ENCODE peak calls at places on chromosomes 7 and 10, in eight cellular contexts. One of them, this sample, is unnamed.

GRCh38 chr10:47029181-47029971 is 118.1 kb downstream of the PTPN20 start:
- DNase-seq in upper lobe of right lung: peak; percentile 39
- DNase-seq in heart right ventricle: no peak
- DNase-seq in brain microvascular endothelial cell: no peak
- DNase-seq in heart left ventricle: peak; percentile 7
- DNase-seq in choroid plexus epithelial cell: no peak
- DNase-seq in BJ: no peak
- DNase-seq in SJSA1: no peak
- DNase-seq in this sample: no peak

GRCh38 chr10:79129361-79129997 is 60.7 kb downstream of the ZMIZ1 start:
- DNase-seq in upper lobe of right lung: no peak
- DNase-seq in heart right ventricle: no peak
- DNase-seq in brain microvascular endothelial cell: peak; percentile 36
- DNase-seq in heart left ventricle: no peak
- DNase-seq in choroid plexus epithelial cell: peak; percentile 61
- DNase-seq in BJ: no peak
- DNase-seq in SJSA1: peak; percentile 70
- DNase-seq in this sample: no peak

GRCh38 chr10:77245953-77246352 is 391.7 kb downstream of the KCNMA1 start:
- DNase-seq in upper lobe of right lung: no peak
- DNase-seq in heart right ventricle: no peak
- DNase-seq in brain microvascular endothelial cell: no peak
- DNase-seq in heart left ventricle: no peak
- DNase-seq in choroid plexus epithelial cell: peak; percentile 76
- DNase-seq in BJ: no peak
- DNase-seq in SJSA1: no peak
- DNase-seq in this sample: no peak

GRCh38 chr7:96179341-96179740 is 142.6 kb downstream of the SLC25A13 start:
- DNase-seq in upper lobe of right lung: no peak
- DNase-seq in heart right ventricle: no peak
- DNase-seq in brain microvascular endothelial cell: no peak
- DNase-seq in heart left ventricle: no peak
- DNase-seq in choroid plexus epithelial cell: peak; percentile 58
- DNase-seq in BJ: no peak
- DNase-seq in SJSA1: no peak
- DNase-seq in this sample: no peak

GRCh38 chr7:15280078-15280734 is 281.6 kb downstream of the AGMO start:
- DNase-seq in upper lobe of right lung: no peak
- DNase-seq in heart right ventricle: no peak
- DNase-seq in brain microvascular endothelial cell: no peak
- DNase-seq in heart left ventricle: no peak
- DNase-seq in choroid plexus epithelial cell: no peak
- DNase-seq in BJ: no peak
- DNase-seq in SJSA1: no peak
- DNase-seq in this sample: no peak

GRCh38 chr7:99369767-99370353 is 4.7 kb upstream of the ARPC1B start:
- DNase-seq in upper lobe of right lung: no peak
- DNase-seq in heart right ventricle: no peak
- DNase-seq in brain microvascular endothelial cell: no peak
- DNase-seq in heart left ventricle: no peak
- DNase-seq in choroid plexus epithelial cell: no peak
- DNase-seq in BJ: no peak
- DNase-seq in SJSA1: no peak
- DNase-seq in this sample: no peak

GRCh38 chr7:90720970-90721768 is 125.0 kb downstream of the CDK14 start:
- DNase-seq in upper lobe of right lung: no peak
- DNase-seq in heart right ventricle: no peak
- DNase-seq in brain microvascular endothelial cell: peak; percentile 63
- DNase-seq in heart left ventricle: no peak
- DNase-seq in choroid plexus epithelial cell: peak; percentile 97
- DNase-seq in BJ: no peak
- DNase-seq in SJSA1: peak; percentile 33
- DNase-seq in this sample: no peak

GRCh38 chr10:100184426-100185219 is 1.2 kb downstream of the ERLIN1 start:
- DNase-seq in upper lobe of right lung: no peak
- DNase-seq in heart right ventricle: no peak
- DNase-seq in brain microvascular endothelial cell: no peak
- DNase-seq in heart left ventricle: no peak
- DNase-seq in choroid plexus epithelial cell: peak; percentile 12
- DNase-seq in BJ: no peak
- DNase-seq in SJSA1: peak; percentile 33
- DNase-seq in this sample: no peak

GRCh38 chr10:89369142-89370105 is 8.4 kb upstream of the IFIT1B start:
- DNase-seq in upper lobe of right lung: no peak
- DNase-seq in heart right ventricle: no peak
- DNase-seq in brain microvascular endothelial cell: peak; percentile 48
- DNase-seq in heart left ventricle: no peak
- DNase-seq in choroid plexus epithelial cell: peak; percentile 79
- DNase-seq in BJ: no peak
- DNase-seq in SJSA1: peak; percentile 37
- DNase-seq in this sample: no peak

GRCh38 chr7:29883462-29884398 is 77.4 kb downstream of the WIPF3 start:
- DNase-seq in upper lobe of right lung: no peak
- DNase-seq in heart right ventricle: no peak
- DNase-seq in brain microvascular endothelial cell: no peak
- DNase-seq in heart left ventricle: no peak
- DNase-seq in choroid plexus epithelial cell: no peak
- DNase-seq in BJ: no peak
- DNase-seq in SJSA1: no peak
- DNase-seq in this sample: no peak

GRCh38 chr10:4684434-4684833 is 141.6 kb upstream of the AKR1E2 start:
- DNase-seq in upper lobe of right lung: no peak
- DNase-seq in heart right ventricle: no peak
- DNase-seq in brain microvascular endothelial cell: no peak
- DNase-seq in heart left ventricle: no peak
- DNase-seq in choroid plexus epithelial cell: peak; percentile 27
- DNase-seq in BJ: no peak
- DNase-seq in SJSA1: peak; percentile 75
- DNase-seq in this sample: no peak

GRCh38 chr7:84688671-84689070 is 494.1 kb upstream of the SEMA3A start:
- DNase-seq in upper lobe of right lung: no peak
- DNase-seq in heart right ventricle: no peak
- DNase-seq in brain microvascular endothelial cell: peak; percentile 60
- DNase-seq in heart left ventricle: no peak
- DNase-seq in choroid plexus epithelial cell: peak; percentile 70
- DNase-seq in BJ: no peak
- DNase-seq in SJSA1: no peak
- DNase-seq in this sample: no peak

GRCh38 chr10:71093531-71093930 is 118.8 kb upstream of the UNC5B start:
- DNase-seq in upper lobe of right lung: no peak
- DNase-seq in heart right ventricle: no peak
- DNase-seq in brain microvascular endothelial cell: no peak
- DNase-seq in heart left ventricle: no peak
- DNase-seq in choroid plexus epithelial cell: no peak
- DNase-seq in BJ: no peak
- DNase-seq in SJSA1: no peak
- DNase-seq in this sample: no peak

GRCh38 chr7:14759785-14760184 is 142.8 kb downstream of the DGKB start:
- DNase-seq in upper lobe of right lung: no peak
- DNase-seq in heart right ventricle: no peak
- DNase-seq in brain microvascular endothelial cell: no peak
- DNase-seq in heart left ventricle: no peak
- DNase-seq in choroid plexus epithelial cell: no peak
- DNase-seq in BJ: no peak
- DNase-seq in SJSA1: no peak
- DNase-seq in this sample: no peak

DNA sequence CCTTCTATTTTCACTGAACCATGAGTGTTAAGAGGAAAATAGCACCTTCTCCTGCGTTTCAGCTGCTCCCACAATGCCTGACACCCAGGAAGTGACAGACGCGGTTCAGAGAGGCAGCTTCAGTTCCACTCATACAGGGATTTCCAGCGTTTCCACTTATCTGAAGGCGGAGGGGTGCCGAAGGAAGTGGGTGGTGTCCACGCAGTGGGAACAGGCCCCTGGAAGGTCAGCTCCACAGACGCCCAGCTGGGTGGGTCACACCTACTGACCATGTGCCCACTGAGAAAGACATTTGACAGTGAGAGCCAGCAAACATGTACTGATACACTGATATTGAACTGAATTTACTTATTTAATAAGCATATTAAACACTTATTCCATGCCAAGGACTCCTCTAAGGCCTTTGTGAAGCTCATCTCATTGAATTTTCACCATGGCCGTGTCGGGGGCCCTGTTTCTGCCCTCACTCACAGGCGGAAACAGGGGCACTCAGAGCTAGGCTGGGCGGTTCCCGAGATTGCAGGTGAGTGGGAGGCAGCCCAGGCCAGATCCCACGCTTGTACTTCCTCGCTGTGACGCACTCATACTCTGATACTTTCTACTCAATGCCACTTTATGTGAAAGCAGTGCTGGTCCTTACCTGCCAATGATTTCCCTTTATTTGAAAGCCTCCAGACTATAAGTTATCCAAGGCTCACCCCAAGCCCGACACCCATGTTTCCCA is 96.8 kb downstream of the TCERG1L start:
- DNase-seq in upper lobe of right lung: peak; percentile 28
- DNase-seq in heart right ventricle: no peak
- DNase-seq in brain microvascular endothelial cell: no peak
- DNase-seq in heart left ventricle: no peak
- DNase-seq in choroid plexus epithelial cell: no peak
- DNase-seq in BJ: no peak
- DNase-seq in SJSA1: no peak
- DNase-seq in this sample: peak; percentile 25
- H3K4me3 ChIP-seq in upper lobe of right lung: no peak overlapping the region
- H3K4me3 ChIP-seq in heart right ventricle: no peak overlapping the region
- H3K4me3 ChIP-seq in brain microvascular endothelial cell: no peak overlapping the region
- H3K4me3 ChIP-seq in heart left ventricle: no peak overlapping the region
- H3K4me3 ChIP-seq in choroid plexus epithelial cell: no peak overlapping the region
- H3K4me3 ChIP-seq in BJ: no peak overlapping the region
- H3K4me3 ChIP-seq in SJSA1: no peak overlapping the region
- H3K4me3 ChIP-seq in this sample: no peak overlapping the region

DNA sequence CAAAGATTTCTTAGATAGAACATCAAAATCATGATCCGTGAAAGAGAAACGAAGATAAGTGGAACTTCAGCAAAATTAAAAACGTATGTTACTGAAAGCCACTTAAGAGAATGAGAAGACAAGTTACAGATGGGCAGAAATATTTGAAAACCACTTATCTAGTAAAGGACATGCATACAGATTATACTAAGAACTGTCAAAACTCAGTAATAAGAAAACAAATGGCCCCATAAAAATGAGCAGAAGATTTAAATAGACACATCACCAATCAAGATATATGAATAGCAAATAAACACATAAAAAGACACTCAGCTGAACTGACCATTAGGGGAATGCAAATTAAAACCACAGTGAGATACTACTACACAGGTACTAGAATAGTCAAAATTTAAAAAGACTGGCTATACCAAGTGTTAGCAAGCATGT is 343.7 kb downstream of the PTEN start:
- DNase-seq in upper lobe of right lung: no peak
- DNase-seq in heart right ventricle: no peak
- DNase-seq in brain microvascular endothelial cell: no peak
- DNase-seq in heart left ventricle: no peak
- DNase-seq in choroid plexus epithelial cell: no peak
- DNase-seq in BJ: no peak
- DNase-seq in SJSA1: no peak
- DNase-seq in this sample: no peak
- H3K4me3 ChIP-seq in upper lobe of right lung: no peak overlapping the region
- H3K4me3 ChIP-seq in heart right ventricle: no peak overlapping the region
- H3K4me3 ChIP-seq in brain microvascular endothelial cell: no peak overlapping the region
- H3K4me3 ChIP-seq in heart left ventricle: no peak overlapping the region
- H3K4me3 ChIP-seq in choroid plexus epithelial cell: no peak overlapping the region
- H3K4me3 ChIP-seq in BJ: no peak overlapping the region
- H3K4me3 ChIP-seq in SJSA1: no peak overlapping the region
- H3K4me3 ChIP-seq in this sample: no peak overlapping the region

GRCh38 chr10:132538031-132538789 is 623 bp downstream of the INPP5A start:
- DNase-seq in upper lobe of right lung: peak; percentile 71
- DNase-seq in heart right ventricle: no peak
- DNase-seq in brain microvascular endothelial cell: no peak
- DNase-seq in heart left ventricle: no peak
- DNase-seq in choroid plexus epithelial cell: no peak
- DNase-seq in BJ: no peak
- DNase-seq in SJSA1: no peak
- DNase-seq in this sample: peak; percentile 44

GRCh38 chr10:132539894-132540293 is 2.3 kb downstream of the INPP5A start:
- DNase-seq in upper lobe of right lung: no peak
- DNase-seq in heart right ventricle: no peak
- DNase-seq in brain microvascular endothelial cell: peak; percentile 67
- DNase-seq in heart left ventricle: no peak
- DNase-seq in choroid plexus epithelial cell: peak; percentile 74
- DNase-seq in BJ: no peak
- DNase-seq in SJSA1: peak; percentile 31
- DNase-seq in this sample: no peak

GRCh38 chr10:132538790-132539421 is 1.3 kb downstream of the INPP5A start:
- DNase-seq in upper lobe of right lung: no peak
- DNase-seq in heart right ventricle: no peak
- DNase-seq in brain microvascular endothelial cell: no peak
- DNase-seq in heart left ventricle: no peak
- DNase-seq in choroid plexus epithelial cell: no peak
- DNase-seq in BJ: no peak
- DNase-seq in SJSA1: no peak
- DNase-seq in this sample: peak; percentile 39

GRCh38 chr10:132540456-132540855 is 2.9 kb downstream of the INPP5A start:
- DNase-seq in upper lobe of right lung: no peak
- DNase-seq in heart right ventricle: no peak
- DNase-seq in brain microvascular endothelial cell: peak; percentile 51
- DNase-seq in heart left ventricle: peak; percentile 43
- DNase-seq in choroid plexus epithelial cell: peak; percentile 51
- DNase-seq in BJ: no peak
- DNase-seq in SJSA1: no peak
- DNase-seq in this sample: peak; percentile 41

GRCh38 chr10:132539431-132539839 is 1.8 kb downstream of the INPP5A start:
- DNase-seq in upper lobe of right lung: peak; percentile 72
- DNase-seq in heart right ventricle: no peak
- DNase-seq in brain microvascular endothelial cell: no peak
- DNase-seq in heart left ventricle: peak; percentile 58
- DNase-seq in choroid plexus epithelial cell: no peak
- DNase-seq in BJ: no peak
- DNase-seq in SJSA1: no peak
- DNase-seq in this sample: peak; percentile 48
- H3K4me3 ChIP-seq in upper lobe of right lung: peak overlapping the region; percentile 72
- H3K4me3 ChIP-seq in heart right ventricle: peak overlapping the region; percentile 82
- H3K4me3 ChIP-seq in brain microvascular endothelial cell: peak overlapping the region; percentile 24
- H3K4me3 ChIP-seq in heart left ventricle: peak overlapping the region; percentile 77
- H3K4me3 ChIP-seq in choroid plexus epithelial cell: no peak overlapping the region
- H3K4me3 ChIP-seq in BJ: peak overlapping the region; percentile 65
- H3K4me3 ChIP-seq in SJSA1: no peak overlapping the region
- H3K4me3 ChIP-seq in this sample: no peak overlapping the region

GRCh38 chr10:104640339-104641149 is 546 bp upstream of the SORCS3 start:
- DNase-seq in upper lobe of right lung: no peak
- DNase-seq in heart right ventricle: no peak
- DNase-seq in brain microvascular endothelial cell: no peak
- DNase-seq in heart left ventricle: no peak
- DNase-seq in choroid plexus epithelial cell: no peak
- DNase-seq in BJ: no peak
- DNase-seq in SJSA1: no peak
- DNase-seq in this sample: no peak

GRCh38 chr10:104641150-104642000 is at the start of gene SORCS3:
- DNase-seq in upper lobe of right lung: no peak
- DNase-seq in heart right ventricle: no peak
- DNase-seq in brain microvascular endothelial cell: no peak
- DNase-seq in heart left ventricle: no peak
- DNase-seq in choroid plexus epithelial cell: no peak
- DNase-seq in BJ: no peak
- DNase-seq in SJSA1: no peak
- DNase-seq in this sample: no peak

GRCh38 chr10:104642001-104642270 is 846 bp downstream of the SORCS3 start:
- DNase-seq in upper lobe of right lung: no peak
- DNase-seq in heart right ventricle: no peak
- DNase-seq in brain microvascular endothelial cell: no peak
- DNase-seq in heart left ventricle: no peak
- DNase-seq in choroid plexus epithelial cell: no peak
- DNase-seq in BJ: no peak
- DNase-seq in SJSA1: no peak
- DNase-seq in this sample: no peak

GRCh38 chr10:104638861-104639594 is 2.1 kb upstream of the SORCS3 start:
- DNase-seq in upper lobe of right lung: no peak
- DNase-seq in heart right ventricle: no peak
- DNase-seq in brain microvascular endothelial cell: no peak
- DNase-seq in heart left ventricle: no peak
- DNase-seq in choroid plexus epithelial cell: no peak
- DNase-seq in BJ: no peak
- DNase-seq in SJSA1: no peak
- DNase-seq in this sample: no peak

GRCh38 chr10:104639595-104640338 is 1.3 kb upstream of the SORCS3 start:
- DNase-seq in upper lobe of right lung: no peak
- DNase-seq in heart right ventricle: no peak
- DNase-seq in brain microvascular endothelial cell: no peak
- DNase-seq in heart left ventricle: no peak
- DNase-seq in choroid plexus epithelial cell: no peak
- DNase-seq in BJ: no peak
- DNase-seq in SJSA1: no peak
- DNase-seq in this sample: no peak
- H3K4me3 ChIP-seq in upper lobe of right lung: no peak overlapping the region
- H3K4me3 ChIP-seq in heart right ventricle: peak overlapping the region; percentile 30
- H3K4me3 ChIP-seq in brain microvascular endothelial cell: no peak overlapping the region
- H3K4me3 ChIP-seq in heart left ventricle: no peak overlapping the region
- H3K4me3 ChIP-seq in choroid plexus epithelial cell: no peak overlapping the region
- H3K4me3 ChIP-seq in BJ: no peak overlapping the region
- H3K4me3 ChIP-seq in SJSA1: no peak overlapping the region
- H3K4me3 ChIP-seq in this sample: no peak overlapping the region

This sample was measured in RWPE2.